ENCODE peak calls at places on chromosomes 2 and 18, in four cellular contexts. S is fibroblast of lung, B is fibroblast of mammary gland, X is fibroblast of villous mesenchyme. I is an unnamed sample.

GRCh38 chr2:203328735-203329549 is 748 bp downstream of the ABI2 start:
- DNase-seq in X (peak), B (peak), S (peak), I (no peak)

GRCh38 chr2:100606740-100607343 is 44.0 kb downstream of the PDCL3 start:
- DNase-seq in X (peak), B (peak), S (peak), I (no peak)

GRCh38 chr2:122391726-122392125 is 636.3 kb downstream of the TSN start:
- DNase-seq in S (no peak), B (no peak), X (no peak), I (no peak)

GRCh38 chr2:29502452-29502851 is 387.2 kb downstream of the CLIP4 start:
- DNase-seq in B (peak), S (no peak), X (no peak), I (no peak)

GRCh38 chr2:99938250-99938649 is 204.1 kb downstream of the AFF3 start:
- DNase-seq in X (no peak), B (no peak), S (no peak), I (no peak)

GRCh38 chr2:151238527-151239487 is 22.9 kb downstream of the RBM43 start:
- DNase-seq in X (peak), B (peak), S (peak), I (peak)

GRCh38 chr2:2587364-2587763 is 256.3 kb upstream of the MYT1L start:
- DNase-seq in B (no peak), X (no peak), S (no peak), I (no peak)

GRCh38 chr18:13379930-13380665 is 161.5 kb downstream of the LDLRAD4 start:
- DNase-seq in B (no peak), S (no peak), X (no peak), I (peak)

GRCh38 chr2:169301596-169302330 is 60.6 kb downstream of the LRP2 start:
- DNase-seq in B (no peak), X (no peak), S (no peak), I (no peak)

GRCh38 chr2:88582030-88582429 is 45.2 kb downstream of the EIF2AK3 start:
- DNase-seq in S (no peak), X (no peak), B (peak), I (no peak)

GRCh38 chr2:16508061-16508851 is 157.4 kb downstream of the CYRIA start:
- DNase-seq in B (no peak), X (no peak), S (peak), I (peak)

GRCh38 chr2:216312441-216312840 is 59.8 kb downstream of the MARCHF4 start:
- DNase-seq in B (peak), S (no peak), X (peak), I (no peak)

GRCh38 chr2:129318581-129319421 is 660.7 kb upstream of the RAB6C start:
- DNase-seq in X (no peak), B (no peak), S (no peak), I (no peak)

GRCh38 chr2:109447251-109447661 is 166.5 kb downstream of the SEPTIN10 start:
- DNase-seq in S (peak), X (peak), B (peak), I (no peak)

DNA sequence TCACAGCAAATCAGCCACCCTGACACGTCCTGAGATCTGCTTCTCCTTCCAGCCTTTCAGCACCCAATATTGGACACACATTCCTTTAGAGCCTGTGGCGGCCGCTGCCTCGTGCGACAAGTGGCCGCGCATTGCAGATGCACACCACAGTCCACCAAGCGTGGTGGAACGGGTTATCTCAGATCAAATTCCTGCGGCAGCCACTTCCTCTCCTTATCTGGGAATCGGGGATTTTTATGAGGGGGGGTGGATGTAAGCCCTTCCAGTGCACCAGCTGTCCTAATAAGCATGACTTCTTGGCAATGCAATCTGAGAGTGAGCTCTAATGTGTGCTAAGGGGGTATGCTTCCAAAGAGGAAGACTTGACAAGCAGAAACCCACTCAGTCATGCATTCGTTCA is 18.3 kb upstream of the BMP10 start:
- DNase-seq in S (peak), B (no peak), X (peak), I (peak)
- TF ChIP-seq CTCF in S (no peak), B (no peak), X (no peak), I (no peak)

GRCh38 chr2:31067259-31067658 is 71.0 kb downstream of the GALNT14 start:
- DNase-seq in X (no peak), S (peak), B (no peak), I (no peak)

GRCh38 chr2:31071741-31072140 is 66.5 kb downstream of the GALNT14 start:
- DNase-seq in S (no peak), B (no peak), X (no peak), I (peak)

GRCh38 chr2:31069926-31070325 is 68.3 kb downstream of the GALNT14 start:
- DNase-seq in S (no peak), X (no peak), B (no peak), I (no peak)

GRCh38 chr2:31066594-31066993 is 71.6 kb downstream of the GALNT14 start:
- DNase-seq in B (no peak), X (no peak), S (no peak), I (peak)

GRCh38 chr2:31070339-31070738 is 67.9 kb downstream of the GALNT14 start:
- DNase-seq in S (no peak), B (no peak), X (no peak), I (peak)
- TF ChIP-seq CTCF in S (no peak), B (no peak), X (no peak), I (no peak)

DNA sequence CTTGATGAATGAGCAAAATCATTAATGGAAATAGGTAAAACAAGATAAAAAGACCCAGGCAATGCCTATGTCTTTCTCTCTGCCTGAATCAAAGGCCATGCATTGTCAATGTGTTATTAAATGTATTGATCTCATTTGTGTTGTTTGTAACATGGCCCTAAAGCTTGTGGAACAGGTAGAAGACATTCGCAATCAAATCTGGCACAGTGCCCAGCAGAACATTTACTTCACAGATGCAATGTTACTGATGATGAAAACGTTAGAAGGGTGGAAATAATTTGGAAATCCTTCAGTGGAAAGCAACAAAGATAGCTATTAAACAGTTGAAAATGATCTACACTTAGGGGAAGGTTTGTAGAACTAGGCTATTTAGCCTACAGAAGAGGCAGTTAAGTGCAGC is 368.3 kb downstream of the EPHA4 start:
- DNase-seq in B (no peak), X (no peak), S (no peak), I (no peak)
- TF ChIP-seq CTCF in B (no peak), X (no peak), S (no peak), I (no peak)

DNA sequence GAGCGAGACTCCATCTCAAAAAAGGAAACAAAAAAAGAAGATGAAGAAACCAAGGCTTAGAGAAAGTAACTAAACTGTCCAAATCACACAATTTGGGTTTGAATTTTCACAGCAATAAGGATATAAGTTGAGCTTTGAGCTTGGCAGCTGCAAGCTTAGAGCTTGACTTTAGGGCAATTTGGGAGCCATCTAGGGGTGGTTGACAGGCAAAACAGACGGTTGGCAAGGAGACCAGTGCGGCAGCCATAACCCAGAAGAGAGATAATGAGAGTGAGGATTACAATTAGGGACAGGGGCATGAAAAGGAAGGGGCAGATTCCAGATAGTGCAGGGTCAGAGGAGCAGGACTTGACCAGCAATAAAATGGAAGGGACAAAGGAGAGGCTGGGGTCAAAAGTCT is 382.2 kb upstream of the HNRNPA3 start:
- DNase-seq in S (no peak), X (no peak), B (no peak), I (no peak)
- TF ChIP-seq CTCF in S (no peak), X (no peak), B (peak), I (no peak)

DNA sequence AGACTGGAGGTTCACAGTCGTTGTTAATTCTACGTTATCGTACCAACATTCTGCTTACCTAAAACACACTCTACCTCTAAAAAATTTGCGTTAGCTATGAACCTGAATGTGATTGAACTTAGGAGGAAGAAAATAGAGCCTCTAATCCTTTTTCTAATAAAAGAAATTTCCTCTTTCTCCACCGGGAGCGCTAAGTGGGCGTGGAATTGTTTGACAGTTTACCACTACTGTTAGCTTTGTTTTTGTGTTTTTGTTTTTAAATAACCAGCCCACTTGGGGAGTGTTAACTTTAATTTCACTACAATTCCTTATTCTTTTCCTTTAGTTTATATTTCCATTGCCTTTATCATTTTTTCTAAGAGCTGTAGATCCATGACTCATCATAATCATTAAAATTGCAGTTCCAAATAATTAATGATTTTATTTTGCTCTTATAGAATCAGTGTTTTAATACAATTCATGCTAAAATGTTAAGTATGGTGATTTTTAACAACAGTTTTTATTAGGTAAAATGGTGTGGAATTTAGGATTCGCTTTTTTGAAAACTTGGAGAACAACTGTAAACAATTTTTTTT is 55.0 kb upstream of the ITM2C start:
- DNase-seq in X (no peak), B (no peak), S (no peak), I (no peak)
- TF ChIP-seq CTCF in X (peak), B (peak), S (peak), I (no peak)

DNA sequence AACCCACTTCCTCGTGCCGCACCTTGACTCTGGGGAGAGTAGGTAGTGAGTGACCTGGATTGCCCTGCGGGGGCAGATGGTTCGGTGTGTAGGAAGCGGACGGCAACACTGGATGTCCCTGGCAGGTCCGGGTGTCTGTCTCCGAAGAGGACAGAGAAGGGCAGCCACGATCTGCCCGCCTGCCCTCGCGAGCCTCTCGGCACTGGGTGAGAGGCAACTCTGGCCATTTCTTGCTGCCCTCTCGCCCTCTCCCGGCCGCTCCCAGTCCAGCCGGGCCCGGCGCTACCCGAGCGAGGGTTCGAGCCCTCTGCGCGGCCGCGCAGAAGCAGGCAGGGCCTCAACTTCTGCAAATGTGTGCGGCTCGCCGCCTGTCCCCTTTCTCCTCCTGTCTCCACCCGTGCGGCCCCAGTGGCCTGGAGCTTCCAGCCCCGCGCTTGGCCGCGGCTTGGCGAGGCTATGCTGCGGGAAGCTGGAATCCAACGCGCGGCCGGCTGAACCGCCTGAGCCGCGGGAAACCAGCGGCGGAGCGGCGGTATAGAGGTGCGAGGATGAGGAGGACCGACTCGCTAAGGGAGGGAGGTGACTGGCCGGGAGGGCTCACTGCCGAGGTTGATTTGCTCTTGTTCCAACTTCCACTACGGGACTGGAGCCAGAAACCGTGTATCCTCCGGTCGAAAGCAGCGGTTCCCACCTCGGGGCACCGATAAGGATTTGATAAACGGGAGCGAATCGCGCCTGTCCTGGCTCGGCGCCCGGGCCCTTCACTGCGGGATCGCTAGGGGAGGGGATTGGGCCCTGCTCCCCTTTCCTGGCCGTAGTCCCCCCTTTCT is 1.5 kb downstream of the EPAS1 start:
- DNase-seq in S (peak), X (peak), B (peak), I (peak)
- TF ChIP-seq CTCF in S (peak), X (peak), B (peak), I (no peak)

DNA sequence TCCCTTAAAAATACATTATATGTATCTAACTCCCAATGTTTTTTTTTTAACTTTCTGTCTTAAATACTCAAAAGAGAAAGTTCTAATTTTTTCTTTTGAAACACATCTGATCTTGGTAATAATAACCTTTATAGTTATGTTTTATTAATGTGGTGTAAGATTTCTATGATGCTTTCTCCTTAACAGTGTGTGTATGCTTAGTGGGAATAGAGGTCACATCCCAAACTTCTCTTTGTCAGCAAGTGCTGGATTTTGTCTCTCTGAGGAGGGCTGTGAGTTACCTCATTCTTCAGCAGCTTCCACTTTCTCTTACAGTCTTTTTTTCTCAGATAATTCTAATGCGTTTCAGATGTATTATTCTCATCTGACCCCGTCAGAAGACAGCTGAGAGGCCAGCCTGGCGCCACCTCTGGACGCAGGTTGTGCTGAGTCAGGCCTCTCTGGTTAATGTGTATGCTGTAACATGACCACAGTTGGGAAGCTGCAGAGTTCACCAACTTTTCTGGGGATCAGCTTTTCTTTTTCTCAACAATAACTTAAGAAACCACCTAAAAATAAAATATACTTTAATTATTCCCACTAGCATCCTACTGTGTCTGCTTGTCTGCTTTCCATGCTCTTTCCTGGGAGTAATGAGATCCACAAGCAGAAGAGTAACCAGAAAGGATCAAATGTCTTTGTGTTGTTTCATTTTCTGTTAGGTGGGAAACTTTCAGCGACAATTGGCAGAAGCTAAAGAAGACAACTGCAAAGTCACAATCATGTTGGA is 79.5 kb downstream of the CCDC150 start:
- DNase-seq in X (peak), S (peak), B (peak), I (peak)
- TF ChIP-seq CTCF in X (peak), S (peak), B (peak), I (no peak)

DNA sequence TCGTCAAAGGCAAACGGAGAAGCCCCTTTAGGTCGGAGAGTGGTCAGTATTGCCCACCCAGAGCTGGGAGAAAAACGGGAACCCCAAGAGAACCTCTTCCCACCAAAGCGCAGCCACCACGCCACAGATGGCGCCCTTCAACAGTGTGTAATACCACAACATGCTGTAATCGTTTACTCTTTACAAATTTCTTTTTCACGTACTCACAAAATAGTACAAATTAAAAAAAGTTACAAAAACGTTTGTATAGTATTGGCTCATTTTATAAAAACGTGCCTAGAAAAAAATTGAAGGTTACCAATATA is 811 bp upstream of the NFE2L2 start:
- DNase-seq in B (peak), S (peak), X (peak), I (no peak)
- TF ChIP-seq CTCF in B (peak), S (peak), X (peak), I (peak)

GRCh38 chr2:199463708-199464613 is 6.2 kb upstream of the SATB2 start:
- DNase-seq in B (no peak), S (no peak), X (no peak), I (peak)
- TF ChIP-seq CTCF in B (no peak), S (no peak), X (no peak), I (no peak)